ENCODE peak calls at places on chromosomes 13 and 19, in seven cellular contexts. W is fibroblast of lung, M is upper lobe of left lung, E is IMR-90, Y is Peyer's patch, H is ovary, N is cardiac muscle cell. X is an unnamed sample.
A peak's percentile ranks its signal among the peaks of the same experiment; 100 is the strongest.

GRCh38 chr19:1690570-1691307 is 38.3 kb upstream of the TCF3 start:
- DNase-seq in M (no peak), N (peak; percentile 19), H (no peak), Y (no peak), E (no peak), W (no peak), X (peak; percentile 59)

GRCh38 chr13:79794936-79795335 is 314.0 kb downstream of the NDFIP2 start:
- DNase-seq in Y (no peak), W (no peak), H (no peak), E (no peak), M (no peak), N (no peak), X (no peak)

GRCh38 chr13:90201676-90202425 is 1145.6 kb upstream of the MIR17HG start:
- DNase-seq in H (no peak), W (no peak), Y (no peak), N (peak; percentile 67), M (no peak), E (no peak), X (no peak)

GRCh38 chr13:94154362-94154761 is 325.1 kb downstream of the DCT start:
- DNase-seq in Y (no peak), M (peak; percentile 23), E (peak; percentile 35), W (peak; percentile 73), N (peak; percentile 74), H (no peak), X (peak; percentile 40)

GRCh38 chr19:45973564-45974338 is at the start of gene NOVA2:
- DNase-seq in N (peak; percentile 78), W (peak; percentile 81), H (no peak), E (peak; percentile 36), Y (no peak), M (peak; percentile 54), X (peak; percentile 36)

GRCh38 chr19:21593934-21594844 is 88.8 kb downstream of the ZNF429 start:
- DNase-seq in Y (no peak), W (no peak), E (no peak), N (no peak), H (no peak), M (peak; percentile 69), X (no peak)

GRCh38 chr13:38879278-38879677 is 111.4 kb downstream of the STOML3 start:
- DNase-seq in M (no peak), E (no peak), N (no peak), H (no peak), W (peak; percentile 50), Y (no peak), X (no peak)

GRCh38 chr19:2186071-2186846 is 22.5 kb downstream of the DOT1L start:
- DNase-seq in W (peak; percentile 97), N (peak; percentile 98), H (peak; percentile 76), E (peak; percentile 95), Y (no peak), M (peak; percentile 83), X (peak; percentile 39)

GRCh38 chr13:28438598-28439334 is 56.2 kb downstream of the FLT1 start:
- DNase-seq in W (no peak), N (no peak), M (no peak), Y (no peak), E (no peak), H (no peak), X (no peak)

GRCh38 chr19:54136086-54136863 is 1.3 kb upstream of the CNOT3 start:
- DNase-seq in W (peak; percentile 7), N (no peak), M (no peak), E (peak; percentile 16), H (no peak), Y (peak; percentile 27), X (no peak)

GRCh38 chr19:12954150-12954962 is 2.7 kb downstream of the GADD45GIP1 start:
- DNase-seq in M (no peak), W (no peak), N (no peak), Y (no peak), H (no peak), E (no peak), X (no peak)

GRCh38 chr13:43725460-43725859 is 61.3 kb downstream of the ENOX1 start:
- DNase-seq in H (no peak), W (no peak), M (no peak), E (no peak), N (no peak), Y (no peak), X (no peak)

GRCh38 chr13:98157609-98158008 is 14.7 kb downstream of the FARP1 start:
- DNase-seq in H (no peak), E (no peak), M (no peak), Y (no peak), W (no peak), N (no peak), X (no peak)

GRCh38 chr13:34608326-34608725 is 333.7 kb upstream of the NBEA start:
- DNase-seq in W (no peak), Y (no peak), H (no peak), M (no peak), E (no peak), N (no peak), X (no peak)

GRCh38 chr13:39942901-39943273 is 287.4 kb downstream of the COG6 start:
- DNase-seq in W (peak; percentile 79), H (peak; percentile 38), N (peak; percentile 95), Y (peak; percentile 60), E (peak; percentile 57), M (peak; percentile 61), X (peak; percentile 79)

GRCh38 chr13:36880961-36881360 is 39.1 kb downstream of the SMAD9 start:
- DNase-seq in E (peak; percentile 15), M (no peak), W (peak; percentile 30), Y (no peak), H (no peak), N (peak; percentile 22), X (no peak)

GRCh38 chr13:98481511-98481951 is 95.4 kb downstream of the STK24 start:
- DNase-seq in W (no peak), Y (no peak), M (no peak), H (no peak), N (no peak), E (peak; percentile 30), X (no peak)

GRCh38 chr19:48004236-48004635 is 9.8 kb downstream of the ELSPBP1 start:
- DNase-seq in Y (no peak), H (no peak), N (no peak), M (no peak), W (no peak), E (no peak), X (no peak)

GRCh38 chr19:46975011-46975917 is 44.4 kb upstream of the NPAS1 start:
- DNase-seq in W (peak; percentile 54), M (no peak), E (no peak), H (no peak), Y (no peak), N (peak; percentile 55), X (no peak)

GRCh38 chr13:94201022-94201421 is 278.5 kb downstream of the DCT start:
- DNase-seq in Y (no peak), N (no peak), E (no peak), H (no peak), W (no peak), M (no peak), X (no peak)

GRCh38 chr13:97242755-97243497 is 20.8 kb downstream of the MBNL2 start:
- DNase-seq in M (no peak), E (no peak), H (no peak), Y (no peak), W (no peak), N (no peak), X (no peak)

DNA sequence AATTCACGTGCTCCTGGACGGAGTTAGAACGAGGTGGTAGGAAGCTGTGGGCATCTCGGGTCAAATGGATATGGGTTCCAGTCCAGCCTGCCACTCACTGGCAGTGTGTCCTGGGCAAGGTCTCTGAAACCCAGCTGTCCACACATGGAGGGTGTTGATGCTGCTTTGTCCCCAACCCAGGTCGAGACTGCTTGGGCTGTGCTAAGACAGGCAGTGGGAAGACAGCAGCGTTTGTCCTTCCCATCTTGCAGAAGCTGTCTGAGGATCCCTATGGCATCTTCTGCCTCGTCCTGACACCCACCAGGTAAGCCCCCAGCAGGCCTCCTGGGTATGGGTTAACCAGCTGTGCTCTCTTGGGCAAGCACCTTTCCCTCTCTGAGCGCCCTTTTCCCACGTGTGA is 885 bp downstream of the DDX49 start:
- DNase-seq in M (no peak), Y (no peak), N (no peak), W (no peak), E (no peak), H (no peak), X (no peak)
- H3K36me3 ChIP-seq in M (peaks cover 50% of the 10 kb centered on the region), Y (no peaks in the 10 kb centered on the region), N (peaks cover 10% of the 10 kb centered on the region), W (peaks cover 18% of the 10 kb centered on the region), E (peaks cover 32% of the 10 kb centered on the region), H (no peaks in the 10 kb centered on the region), X (peaks cover 42% of the 10 kb centered on the region)

GRCh38 chr13:102089177-102089576 is 312.7 kb downstream of the FGF14 start:
- DNase-seq in N (no peak), Y (no peak), W (no peak), E (no peak), M (no peak), H (no peak), X (no peak)
- TF ChIP-seq CTCF in N (no peak), Y (no peak), W (peak; percentile 22), E (peak; percentile 22), M (no peak), H (no peak), X (no peak)

GRCh38 chr13:110910013-110910890 is 4.6 kb downstream of the ANKRD10 start:
- DNase-seq in E (no peak), W (no peak), N (no peak), H (no peak), M (no peak), Y (no peak), X (no peak)

GRCh38 chr13:110912651-110913051 is 2.2 kb downstream of the ANKRD10 start:
- DNase-seq in E (peak; percentile 90), W (peak; percentile 86), M (no peak), N (peak; percentile 78), H (no peak), Y (no peak), X (no peak)

GRCh38 chr13:110913911-110914292 is 967 bp downstream of the ANKRD10 start:
- DNase-seq in M (no peak), H (no peak), Y (no peak), E (no peak), W (no peak), N (no peak), X (no peak)

GRCh38 chr13:110913322-110913721 is 1.5 kb downstream of the ANKRD10 start:
- DNase-seq in N (no peak), H (no peak), W (peak; percentile 33), M (peak; percentile 56), E (peak; percentile 26), Y (no peak), X (peak; percentile 33)

DNA sequence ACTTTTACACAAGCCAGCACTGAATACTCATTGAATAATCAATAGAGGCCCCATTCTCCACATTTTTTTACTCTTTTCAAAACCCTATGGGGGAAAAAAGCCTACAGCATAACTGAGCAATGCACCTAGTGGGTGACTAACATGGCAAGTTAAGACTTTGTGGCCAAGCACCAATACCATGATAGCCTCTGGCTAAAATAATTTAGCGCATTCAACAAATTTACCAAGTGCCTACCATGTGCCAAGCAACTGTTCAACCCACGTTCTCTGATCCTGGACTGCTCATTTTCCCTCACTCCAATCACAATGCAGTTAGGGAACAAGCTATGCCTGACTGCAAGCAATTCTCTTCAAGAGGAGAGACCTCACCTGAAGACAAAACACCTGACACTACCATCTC is 3.0 kb downstream of the ANKRD10 start:
- DNase-seq in W (peak; percentile 41), N (no peak), Y (no peak), E (peak; percentile 25), M (no peak), H (no peak), X (no peak)
- H3K4me1 ChIP-seq in W (peaks cover 10% of the 10 kb centered on the region), N (peaks cover 31% of the 10 kb centered on the region), Y (no peaks in the 10 kb centered on the region), E (peaks cover 11% of the 10 kb centered on the region), M (peaks cover 61% of the 10 kb centered on the region), H (peaks cover 36% of the 10 kb centered on the region), X (peaks cover 73% of the 10 kb centered on the region)

DNA sequence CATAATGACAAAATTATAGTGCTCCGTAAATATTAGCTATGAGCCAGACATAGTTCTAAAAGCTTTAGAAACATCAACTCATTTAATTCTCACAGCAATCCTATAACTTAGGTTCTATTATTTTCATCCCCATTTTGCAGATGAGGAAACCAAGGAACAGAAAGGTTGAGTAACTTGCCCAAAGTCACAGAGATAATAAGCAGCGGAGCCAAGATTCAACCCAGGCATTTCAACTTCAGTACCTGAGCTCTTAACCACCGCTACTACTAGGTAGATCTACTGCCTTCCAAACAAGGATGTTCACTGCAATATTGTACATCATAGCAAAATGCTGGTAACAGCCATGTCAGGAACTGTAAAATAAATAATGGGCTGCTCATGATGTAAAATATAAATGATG is 39.9 kb downstream of the ELF1 start:
- DNase-seq in E (no peak), H (no peak), M (no peak), N (no peak), W (no peak), Y (no peak), X (no peak)
- H3K36me3 ChIP-seq in E (peaks cover 5% of the 10 kb centered on the region), H (no peaks in the 10 kb centered on the region), M (no peaks in the 10 kb centered on the region), N (peaks cover 3% of the 10 kb centered on the region), W (no peaks in the 10 kb centered on the region), Y (no peaks in the 10 kb centered on the region), X (no peaks in the 10 kb centered on the region)

X was measured in stomach.